ENCODE peak calls at places on chromosomes 1 and 21, in five cellular contexts. One of them, this sample, is unnamed.

GRCh38 chr1:213669964-213670691 is 317.6 kb upstream of the PROX1 start:
- DNase-seq in breast epithelium: no peak
- DNase-seq in K562: no peak
- DNase-seq in HCT116: no peak
- DNase-seq in esophagus muscularis mucosa: no peak
- DNase-seq in this sample: no peak

GRCh38 chr1:230825804-230826160 is 42.5 kb downstream of the C1orf198 start:
- DNase-seq in breast epithelium: no peak
- DNase-seq in K562: no peak
- DNase-seq in HCT116: no peak
- DNase-seq in esophagus muscularis mucosa: peak
- DNase-seq in this sample: no peak

GRCh38 chr1:175090775-175091174 is 23.1 kb downstream of the TNN start:
- DNase-seq in breast epithelium: no peak
- DNase-seq in K562: no peak
- DNase-seq in HCT116: no peak
- DNase-seq in esophagus muscularis mucosa: peak
- DNase-seq in this sample: no peak

GRCh38 chr1:211724711-211725196 is 49.3 kb upstream of the NEK2 start:
- DNase-seq in breast epithelium: no peak
- DNase-seq in K562: no peak
- DNase-seq in HCT116: no peak
- DNase-seq in esophagus muscularis mucosa: no peak
- DNase-seq in this sample: no peak

GRCh38 chr1:119982006-119982405 is 85.7 kb upstream of the ADAM30 start:
- DNase-seq in breast epithelium: no peak
- DNase-seq in K562: no peak
- DNase-seq in HCT116: no peak
- DNase-seq in esophagus muscularis mucosa: no peak
- DNase-seq in this sample: no peak

GRCh38 chr1:156618853-156619581 is at the start of gene HAPLN2:
- DNase-seq in breast epithelium: no peak
- DNase-seq in K562: peak
- DNase-seq in HCT116: no peak
- DNase-seq in esophagus muscularis mucosa: no peak
- DNase-seq in this sample: no peak

GRCh38 chr1:203673550-203674411 is 47.1 kb downstream of the ATP2B4 start:
- DNase-seq in breast epithelium: no peak
- DNase-seq in K562: peak
- DNase-seq in HCT116: peak
- DNase-seq in esophagus muscularis mucosa: no peak
- DNase-seq in this sample: peak

GRCh38 chr1:169180167-169180566 is 73.7 kb downstream of the ATP1B1 start:
- DNase-seq in breast epithelium: no peak
- DNase-seq in K562: no peak
- DNase-seq in HCT116: no peak
- DNase-seq in esophagus muscularis mucosa: no peak
- DNase-seq in this sample: no peak

GRCh38 chr1:164716992-164717703 is 158.2 kb downstream of the PBX1 start:
- DNase-seq in breast epithelium: no peak
- DNase-seq in K562: no peak
- DNase-seq in HCT116: no peak
- DNase-seq in esophagus muscularis mucosa: no peak
- DNase-seq in this sample: no peak

GRCh38 chr1:26733982-26734381 is 38.2 kb downstream of the ARID1A start:
- DNase-seq in breast epithelium: no peak
- DNase-seq in K562: no peak
- DNase-seq in HCT116: no peak
- DNase-seq in esophagus muscularis mucosa: no peak
- DNase-seq in this sample: no peak

GRCh38 chr1:234996245-234996757 is 132.3 kb downstream of the TOMM20 start:
- DNase-seq in breast epithelium: no peak
- DNase-seq in K562: no peak
- DNase-seq in HCT116: no peak
- DNase-seq in esophagus muscularis mucosa: no peak
- DNase-seq in this sample: no peak

GRCh38 chr1:14810631-14811325 is 212.3 kb downstream of the KAZN start:
- DNase-seq in breast epithelium: no peak
- DNase-seq in K562: no peak
- DNase-seq in HCT116: no peak
- DNase-seq in esophagus muscularis mucosa: no peak
- DNase-seq in this sample: no peak

GRCh38 chr1:64982134-64982533 is 15.8 kb upstream of the JAK1 start:
- DNase-seq in breast epithelium: no peak
- DNase-seq in K562: no peak
- DNase-seq in HCT116: no peak
- DNase-seq in esophagus muscularis mucosa: no peak
- DNase-seq in this sample: no peak

GRCh38 chr1:10033359-10033845 is 644 bp downstream of the UBE4B start:
- DNase-seq in breast epithelium: no peak
- DNase-seq in K562: peak
- DNase-seq in HCT116: peak
- DNase-seq in esophagus muscularis mucosa: peak
- DNase-seq in this sample: no peak

GRCh38 chr21:35491114-35491513 is 442.0 kb upstream of the RUNX1 start:
- DNase-seq in breast epithelium: no peak
- DNase-seq in K562: no peak
- DNase-seq in HCT116: no peak
- DNase-seq in esophagus muscularis mucosa: peak
- DNase-seq in this sample: no peak

GRCh38 chr1:172719694-172720138 is 60.8 kb downstream of the FASLG start:
- DNase-seq in breast epithelium: no peak
- DNase-seq in K562: peak
- DNase-seq in HCT116: peak
- DNase-seq in esophagus muscularis mucosa: no peak
- DNase-seq in this sample: no peak

GRCh38 chr1:20480261-20481157 is 5.5 kb downstream of the CAMK2N1 start:
- DNase-seq in breast epithelium: no peak
- DNase-seq in K562: no peak
- DNase-seq in HCT116: no peak
- DNase-seq in esophagus muscularis mucosa: no peak
- DNase-seq in this sample: no peak

GRCh38 chr1:224931605-224932004 is 2.1 kb downstream of the DNAH14 start:
- DNase-seq in breast epithelium: no peak
- DNase-seq in K562: no peak
- DNase-seq in HCT116: no peak
- DNase-seq in esophagus muscularis mucosa: no peak
- DNase-seq in this sample: no peak

GRCh38 chr1:231836227-231836893 is 209.8 kb downstream of the DISC1 start:
- DNase-seq in breast epithelium: no peak
- DNase-seq in K562: no peak
- DNase-seq in HCT116: no peak
- DNase-seq in esophagus muscularis mucosa: no peak
- DNase-seq in this sample: no peak

GRCh38 chr1:77415585-77415984 is 133.8 kb downstream of the AK5 start:
- DNase-seq in breast epithelium: no peak
- DNase-seq in K562: no peak
- DNase-seq in HCT116: no peak
- DNase-seq in esophagus muscularis mucosa: no peak
- DNase-seq in this sample: no peak

GRCh38 chr1:63794927-63795326 is 21.1 kb downstream of the ROR1 start:
- DNase-seq in breast epithelium: no peak
- DNase-seq in K562: no peak
- DNase-seq in HCT116: no peak
- DNase-seq in esophagus muscularis mucosa: no peak
- DNase-seq in this sample: no peak

GRCh38 chr1:196466656-196467055 is 141.6 kb downstream of the KCNT2 start:
- DNase-seq in breast epithelium: no peak
- DNase-seq in K562: no peak
- DNase-seq in HCT116: peak
- DNase-seq in esophagus muscularis mucosa: no peak
- DNase-seq in this sample: no peak

GRCh38 chr1:40939320-40940059 is 40.0 kb upstream of the CTPS1 start:
- DNase-seq in breast epithelium: no peak
- DNase-seq in K562: peak
- DNase-seq in HCT116: no peak
- DNase-seq in esophagus muscularis mucosa: no peak
- DNase-seq in this sample: no peak

GRCh38 chr1:117702654-117703053 is 96.8 kb downstream of the TENT5C start:
- DNase-seq in breast epithelium: no peak
- DNase-seq in K562: no peak
- DNase-seq in HCT116: no peak
- DNase-seq in esophagus muscularis mucosa: peak
- DNase-seq in this sample: no peak
- TF ChIP-seq POLR2AphosphoS5 in breast epithelium: no peak
- TF ChIP-seq POLR2AphosphoS5 in K562: no peak
- TF ChIP-seq POLR2AphosphoS5 in HCT116: no peak
- TF ChIP-seq POLR2AphosphoS5 in esophagus muscularis mucosa: no peak
- TF ChIP-seq POLR2AphosphoS5 in this sample: no peak

DNA sequence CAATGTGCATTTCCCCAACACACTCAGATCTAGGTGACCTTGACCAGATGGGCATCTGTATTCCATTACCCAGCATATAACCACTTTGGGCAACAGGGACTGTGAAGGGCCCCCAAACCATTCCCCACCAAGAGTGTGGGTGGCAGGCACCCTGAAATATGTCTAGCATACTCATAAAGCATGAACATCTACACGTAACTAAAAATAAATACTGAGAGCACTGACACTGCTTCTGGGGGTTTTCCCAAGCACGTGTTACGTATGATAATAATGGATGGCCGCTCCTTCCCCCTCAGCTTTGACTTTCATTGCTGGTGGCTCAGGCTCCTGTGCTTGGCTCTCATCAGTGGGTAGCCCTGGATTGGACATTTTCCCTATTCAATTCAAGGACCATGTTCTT is 39.1 kb downstream of the IGSF3 start:
- DNase-seq in breast epithelium: no peak
- DNase-seq in K562: no peak
- DNase-seq in HCT116: no peak
- DNase-seq in esophagus muscularis mucosa: no peak
- DNase-seq in this sample: peak
- TF ChIP-seq POLR2A in breast epithelium: no peak
- TF ChIP-seq POLR2A in K562: no peak
- TF ChIP-seq POLR2A in HCT116: no peak
- TF ChIP-seq POLR2A in esophagus muscularis mucosa: no peak
- TF ChIP-seq POLR2A in this sample: no peak

GRCh38 chr1:45337630-45338320 is 2.2 kb upstream of the TOE1 start:
- DNase-seq in breast epithelium: no peak
- DNase-seq in K562: no peak
- DNase-seq in HCT116: no peak
- DNase-seq in esophagus muscularis mucosa: no peak
- DNase-seq in this sample: no peak

GRCh38 chr1:45344491-45344890 is 4.3 kb upstream of the MUTYH start:
- DNase-seq in breast epithelium: no peak
- DNase-seq in K562: no peak
- DNase-seq in HCT116: no peak
- DNase-seq in esophagus muscularis mucosa: no peak
- DNase-seq in this sample: no peak

GRCh38 chr1:45339694-45340558 is at the start of the genes MUTYH and TOE1:
- DNase-seq in breast epithelium: peak
- DNase-seq in K562: peak
- DNase-seq in HCT116: peak
- DNase-seq in esophagus muscularis mucosa: peak
- DNase-seq in this sample: peak

GRCh38 chr1:45345014-45345413 is 4.8 kb upstream of the MUTYH start:
- DNase-seq in breast epithelium: no peak
- DNase-seq in K562: no peak
- DNase-seq in HCT116: no peak
- DNase-seq in esophagus muscularis mucosa: no peak
- DNase-seq in this sample: no peak

GRCh38 chr1:45340816-45341215 is 576 bp upstream of the MUTYH start:
- DNase-seq in breast epithelium: no peak
- DNase-seq in K562: peak
- DNase-seq in HCT116: no peak
- DNase-seq in esophagus muscularis mucosa: no peak
- DNase-seq in this sample: no peak
- TF ChIP-seq POLR2AphosphoS5 in breast epithelium: no peak
- TF ChIP-seq POLR2AphosphoS5 in K562: no peak
- TF ChIP-seq POLR2AphosphoS5 in HCT116: no peak
- TF ChIP-seq POLR2AphosphoS5 in esophagus muscularis mucosa: no peak
- TF ChIP-seq POLR2AphosphoS5 in this sample: no peak

DNA sequence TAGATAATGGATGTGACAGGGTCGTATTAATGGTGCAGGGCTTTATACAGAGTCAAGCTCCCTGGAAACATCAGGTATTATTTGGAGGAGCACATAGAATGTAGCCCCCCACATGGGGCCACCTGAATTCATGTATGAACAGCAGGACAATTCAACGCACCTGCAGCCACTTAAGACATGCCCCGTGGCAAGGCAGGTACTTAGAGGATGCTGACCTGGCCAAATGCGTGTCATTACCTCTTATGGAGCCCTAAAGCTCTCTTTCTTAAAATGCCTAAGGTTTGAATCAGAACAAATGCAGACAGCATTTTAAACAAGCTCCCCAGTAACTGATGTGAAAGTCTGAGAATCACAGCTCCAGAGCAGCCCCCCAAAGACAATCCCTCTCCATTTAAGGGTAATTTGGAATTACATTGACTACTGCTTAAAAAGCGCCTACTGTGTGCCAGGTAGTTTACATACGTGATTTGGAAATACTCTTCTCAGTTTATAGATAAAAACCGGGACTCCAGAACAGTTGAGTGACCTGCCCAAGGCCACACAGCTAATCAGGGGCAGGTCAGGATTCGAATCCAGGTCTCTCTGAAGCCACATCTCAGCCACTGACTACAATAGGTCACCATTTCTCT is 71.0 kb upstream of the KLHDC7A start:
- DNase-seq in breast epithelium: no peak
- DNase-seq in K562: no peak
- DNase-seq in HCT116: no peak
- DNase-seq in esophagus muscularis mucosa: no peak
- DNase-seq in this sample: no peak
- TF ChIP-seq POLR2A in breast epithelium: no peak
- TF ChIP-seq POLR2A in K562: no peak
- TF ChIP-seq POLR2A in HCT116: no peak
- TF ChIP-seq POLR2A in esophagus muscularis mucosa: no peak
- TF ChIP-seq POLR2A in this sample: no peak

DNA sequence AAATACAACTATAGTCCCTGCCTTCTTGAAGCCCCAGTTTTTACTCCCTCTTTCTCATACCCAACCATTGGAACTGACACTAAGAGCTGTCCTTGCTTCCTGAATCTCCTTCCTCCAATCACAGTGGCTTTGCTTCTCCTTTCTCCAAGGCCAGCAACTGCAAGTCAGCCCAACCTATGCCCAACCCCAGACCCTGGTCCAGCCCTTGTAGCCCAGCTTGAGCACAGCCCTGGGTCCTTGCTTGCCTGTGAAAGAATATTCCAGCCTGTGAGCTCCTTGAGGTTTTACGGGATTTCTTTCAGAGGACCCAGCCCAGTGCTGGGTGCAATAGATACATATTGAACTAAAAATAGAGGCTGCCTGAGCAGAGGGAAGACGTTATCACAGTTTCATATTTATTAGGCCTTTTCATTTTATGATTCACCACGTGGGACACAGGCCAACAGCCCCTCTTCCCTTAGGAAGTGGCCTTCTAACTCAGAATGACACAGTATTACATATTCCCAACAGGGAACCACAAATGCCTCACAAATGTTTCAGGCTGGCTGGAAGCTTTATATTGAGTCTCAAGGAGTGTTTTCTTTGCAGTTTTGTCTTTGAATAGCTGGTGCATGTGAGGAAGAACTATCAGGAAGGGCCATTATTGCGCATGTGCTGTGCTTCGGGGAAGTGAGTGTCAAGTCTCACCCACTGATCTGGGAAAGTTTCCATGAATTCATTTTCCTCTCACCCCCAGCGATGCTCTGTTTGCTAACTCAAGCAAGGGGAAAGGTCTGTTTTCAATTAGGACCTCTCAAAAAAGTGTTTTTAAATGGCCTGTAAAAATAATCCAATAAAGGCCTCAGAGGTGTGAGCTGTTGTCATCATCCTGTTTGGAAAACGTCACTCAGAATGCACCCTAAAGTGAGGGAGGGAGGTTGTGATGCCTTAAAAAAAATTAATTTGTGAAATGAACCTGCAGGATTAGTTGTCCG is 92.3 kb upstream of the NFIA start:
- DNase-seq in breast epithelium: no peak
- DNase-seq in K562: no peak
- DNase-seq in HCT116: no peak
- DNase-seq in esophagus muscularis mucosa: no peak
- DNase-seq in this sample: no peak
- TF ChIP-seq POLR2AphosphoS5 in breast epithelium: no peak
- TF ChIP-seq POLR2AphosphoS5 in K562: no peak
- TF ChIP-seq POLR2AphosphoS5 in HCT116: no peak
- TF ChIP-seq POLR2AphosphoS5 in esophagus muscularis mucosa: no peak
- TF ChIP-seq POLR2AphosphoS5 in this sample: no peak

This sample was measured in GM12891.